ENCODE peak calls at places on chromosomes 3 and 15, in four cellular contexts. T, D, B and R are unnamed samples.

GRCh38 chr3:25783661-25784512 is 644 bp upstream of the NGLY1 start:
- DNase-seq in T (peak; percentile 92), D (peak; percentile 73), B (peak; percentile 73), R (no peak)

GRCh38 chr3:197295871-197296270 is 2.5 kb downstream of the DLG1 start:
- DNase-seq in T (no peak), D (no peak), B (no peak), R (no peak)

GRCh38 chr3:146128179-146128578 is 32.8 kb downstream of the PLOD2 start:
- DNase-seq in T (no peak), D (no peak), B (no peak), R (no peak)

GRCh38 chr3:32186097-32186496 is 52.4 kb upstream of the CMTM8 start:
- DNase-seq in T (peak; percentile 58), D (no peak), B (no peak), R (no peak)

GRCh38 chr3:185225523-185225922 is 28.3 kb downstream of the EHHADH start:
- DNase-seq in T (no peak), D (no peak), B (no peak), R (no peak)

GRCh38 chr3:45690331-45691035 is 1.3 kb downstream of the SACM1L start:
- DNase-seq in T (no peak), D (peak; percentile 31), B (no peak), R (no peak)

GRCh38 chr15:83734487-83734886 is 80.6 kb downstream of the ADAMTSL3 start:
- DNase-seq in T (peak; percentile 53), D (no peak), B (no peak), R (no peak)

GRCh38 chr3:123837858-123838257 is 46.3 kb downstream of the MYLK start:
- DNase-seq in T (no peak), D (no peak), B (no peak), R (no peak)

GRCh38 chr15:100821327-100821726 is 58.3 kb upstream of the ALDH1A3 start:
- DNase-seq in T (no peak), D (no peak), B (no peak), R (no peak)

GRCh38 chr15:89121414-89121813 is 33.2 kb downstream of the ABHD2 start:
- DNase-seq in T (no peak), D (no peak), B (no peak), R (no peak)
- H3K4me1 ChIP-seq in T (peaks cover 9% of the 10 kb centered on the region), D (no peaks in the 10 kb centered on the region), B (peaks cover 50% of the 10 kb centered on the region), R (peaks cover 27% of the 10 kb centered on the region)

GRCh38 chr15:98660055-98660454 is 11.7 kb downstream of the IGF1R start:
- DNase-seq in T (no peak), D (no peak), B (no peak), R (no peak)
- TF ChIP-seq CTCF in T (no peak), D (no peak), B (no peak), R (no peak)

GRCh38 chr3:149581248-149581647 is 76.6 kb downstream of the WWTR1 start:
- DNase-seq in T (no peak), D (no peak), B (no peak), R (no peak)
- H3K4me1 ChIP-seq in T (peaks cover 36% of the 10 kb centered on the region), D (no peaks in the 10 kb centered on the region), B (peaks cover 67% of the 10 kb centered on the region), R (peaks cover 63% of the 10 kb centered on the region)

GRCh38 chr15:45343258-45343860 is 35.0 kb downstream of the GATM start:
- DNase-seq in T (no peak), D (no peak), B (no peak), R (no peak)
- TF ChIP-seq CTCF in T (no peak), D (no peak), B (no peak), R (no peak)